ENCODE peak calls at places on chromosomes 13 and 19, in four cellular contexts. One of them, this sample, is unnamed.

GRCh38 chr13:77300176-77301141 is 26.4 kb downstream of the MYCBP2 start:
- DNase-seq in NB4: peak
- DNase-seq in A549: peak
- DNase-seq in body of pancreas: no peak
- DNase-seq in this sample: no peak

GRCh38 chr13:78827471-78827870 is 168.5 kb upstream of the OBI1 start:
- DNase-seq in A549: no peak
- DNase-seq in NB4: no peak
- DNase-seq in body of pancreas: no peak
- DNase-seq in this sample: no peak

GRCh38 chr13:98349731-98350305 is 172.7 kb upstream of the RNF113B start:
- DNase-seq in NB4: peak
- DNase-seq in A549: no peak
- DNase-seq in body of pancreas: peak
- DNase-seq in this sample: no peak

GRCh38 chr13:44719857-44720671 is 143.9 kb upstream of the TSC22D1 start:
- DNase-seq in A549: no peak
- DNase-seq in NB4: no peak
- DNase-seq in body of pancreas: peak
- DNase-seq in this sample: no peak

GRCh38 chr13:98592353-98592740 is 15.4 kb upstream of the STK24 start:
- DNase-seq in body of pancreas: no peak
- DNase-seq in A549: no peak
- DNase-seq in NB4: no peak
- DNase-seq in this sample: no peak

GRCh38 chr13:51068501-51068900 is 42.6 kb downstream of the C13orf42 start:
- DNase-seq in body of pancreas: no peak
- DNase-seq in A549: no peak
- DNase-seq in NB4: no peak
- DNase-seq in this sample: no peak

GRCh38 chr13:64470751-64471150 is 2759.4 kb downstream of the PCDH9 start:
- DNase-seq in A549: no peak
- DNase-seq in body of pancreas: no peak
- DNase-seq in NB4: no peak
- DNase-seq in this sample: no peak

GRCh38 chr19:38101723-38102122 is 122.3 kb downstream of the DPF1 start:
- DNase-seq in NB4: no peak
- DNase-seq in body of pancreas: no peak
- DNase-seq in A549: no peak
- DNase-seq in this sample: no peak

GRCh38 chr19:55340784-55341147 is 1.1 kb downstream of the KMT5C start:
- DNase-seq in A549: no peak
- DNase-seq in NB4: peak
- DNase-seq in body of pancreas: peak
- DNase-seq in this sample: no peak

GRCh38 chr13:31424130-31424729 is 224.5 kb downstream of the B3GLCT start:
- DNase-seq in A549: peak
- DNase-seq in body of pancreas: peak
- DNase-seq in NB4: peak
- DNase-seq in this sample: peak

GRCh38 chr13:24008679-24009078 is 111.4 kb upstream of the C1QTNF9B start:
- DNase-seq in body of pancreas: no peak
- DNase-seq in NB4: no peak
- DNase-seq in A549: no peak
- DNase-seq in this sample: no peak

GRCh38 chr19:8306235-8307054 is 1.7 kb downstream of the CD320 start:
- DNase-seq in NB4: peak
- DNase-seq in body of pancreas: peak
- DNase-seq in A549: no peak
- DNase-seq in this sample: peak

GRCh38 chr13:65656740-65657329 is 1573.3 kb downstream of the PCDH9 start:
- DNase-seq in NB4: peak
- DNase-seq in A549: peak
- DNase-seq in body of pancreas: no peak
- DNase-seq in this sample: no peak

GRCh38 chr13:109867766-109868165 is 81.4 kb upstream of the IRS2 start:
- DNase-seq in NB4: no peak
- DNase-seq in body of pancreas: no peak
- DNase-seq in A549: no peak
- DNase-seq in this sample: no peak

GRCh38 chr13:100892981-100893380 is 218.4 kb upstream of the TMTC4 start:
- DNase-seq in NB4: no peak
- DNase-seq in body of pancreas: no peak
- DNase-seq in A549: no peak
- DNase-seq in this sample: no peak

GRCh38 chr19:51417107-51417806 is at the start of gene SIGLEC10:
- DNase-seq in A549: no peak
- DNase-seq in body of pancreas: no peak
- DNase-seq in NB4: peak
- DNase-seq in this sample: peak

GRCh38 chr13:33089311-33089710 is 73.1 kb downstream of the KL start:
- DNase-seq in NB4: no peak
- DNase-seq in body of pancreas: no peak
- DNase-seq in A549: no peak
- DNase-seq in this sample: no peak
- TF ChIP-seq POLR2A in NB4: no peak
- TF ChIP-seq POLR2A in body of pancreas: no peak
- TF ChIP-seq POLR2A in A549: no peak
- TF ChIP-seq POLR2A in this sample: no peak

GRCh38 chr19:46788968-46789338 is 559 bp upstream of the SLC1A5 start:
- DNase-seq in body of pancreas: no peak
- DNase-seq in A549: no peak
- DNase-seq in NB4: no peak
- DNase-seq in this sample: no peak
- H3K4me3 ChIP-seq in body of pancreas: no peak
- H3K4me3 ChIP-seq in A549: no peak
- H3K4me3 ChIP-seq in NB4: no peak
- H3K4me3 ChIP-seq in this sample: no peak

GRCh38 chr19:6521718-6522646 is 8.8 kb upstream of the TNFSF9 start:
- DNase-seq in A549: no peak
- DNase-seq in body of pancreas: no peak
- DNase-seq in NB4: peak
- DNase-seq in this sample: no peak
- TF ChIP-seq POLR2A in A549: no peak
- TF ChIP-seq POLR2A in body of pancreas: no peak
- TF ChIP-seq POLR2A in NB4: no peak
- TF ChIP-seq POLR2A in this sample: no peak

DNA sequence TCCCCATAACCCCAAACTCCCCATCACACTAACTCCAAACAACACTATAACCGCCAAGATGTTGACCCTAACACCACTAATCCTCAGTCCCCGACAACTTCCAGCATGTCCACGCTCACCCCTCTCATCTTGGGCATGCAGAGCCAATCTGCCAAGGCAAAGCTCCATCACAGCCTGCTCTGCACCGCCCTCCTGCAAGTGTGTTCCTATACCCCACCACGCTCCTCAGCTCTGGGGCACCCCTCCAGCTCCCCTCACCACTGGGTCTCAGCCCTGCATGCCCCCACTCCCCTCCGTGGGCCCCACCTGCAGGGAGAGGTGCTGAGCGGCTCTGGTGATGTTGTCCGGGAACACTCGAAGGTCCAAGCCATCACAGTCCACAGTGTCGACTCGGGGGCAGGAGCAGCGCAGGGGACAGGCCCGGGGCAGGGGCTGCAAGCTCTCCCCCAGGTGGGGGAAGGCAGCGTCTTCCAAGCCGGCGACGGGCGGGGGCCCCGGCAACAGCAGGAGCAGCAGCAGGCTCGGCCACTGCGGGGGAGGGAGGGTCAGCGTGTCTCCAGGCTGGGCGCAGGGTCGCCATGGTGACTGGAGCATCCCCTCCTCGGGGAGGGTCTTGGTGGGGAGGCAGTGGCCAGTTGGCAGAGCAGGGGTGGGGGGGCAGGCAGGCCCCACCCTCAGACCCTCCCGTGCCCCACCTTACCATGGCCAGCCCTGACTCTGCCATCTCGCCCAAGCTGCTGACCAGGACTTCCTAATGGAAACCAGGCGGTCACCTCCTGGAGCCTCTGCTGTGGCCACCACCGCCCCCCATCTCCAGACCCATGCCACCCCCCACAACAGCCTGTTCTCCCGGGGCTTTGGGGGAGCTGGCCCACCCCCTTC is 497 bp downstream of the PODNL1 start:
- DNase-seq in body of pancreas: no peak
- DNase-seq in A549: no peak
- DNase-seq in NB4: no peak
- DNase-seq in this sample: no peak
- H3K4me3 ChIP-seq in body of pancreas: no peak
- H3K4me3 ChIP-seq in A549: no peak
- H3K4me3 ChIP-seq in NB4: no peak
- H3K4me3 ChIP-seq in this sample: no peak